ENCODE peak calls at places on chromosome 1, in five cellular contexts. One of them, this sample, is unnamed.

GRCh38 chr1:109491372-109491771 is 2.5 kb upstream of the CYB561D1 start:
- DNase-seq in mesenchymal stem cell: no peak
- DNase-seq in IMR-90: no peak
- DNase-seq in H9: no peak
- DNase-seq in neuronal stem cell: no peak
- DNase-seq in this sample: no peak

GRCh38 chr1:56478734-56479133 is 100.6 kb downstream of the PLPP3 start:
- DNase-seq in mesenchymal stem cell: no peak
- DNase-seq in IMR-90: no peak
- DNase-seq in H9: no peak
- DNase-seq in neuronal stem cell: no peak
- DNase-seq in this sample: no peak

GRCh38 chr1:246377606-246378005 is 129.5 kb downstream of the SMYD3 start:
- DNase-seq in mesenchymal stem cell: no peak
- DNase-seq in IMR-90: no peak
- DNase-seq in H9: no peak
- DNase-seq in neuronal stem cell: no peak
- DNase-seq in this sample: no peak

GRCh38 chr1:1842360-1843146 is 48.3 kb downstream of the GNB1 start:
- DNase-seq in mesenchymal stem cell: no peak
- DNase-seq in IMR-90: no peak
- DNase-seq in H9: no peak
- DNase-seq in neuronal stem cell: no peak
- DNase-seq in this sample: no peak

GRCh38 chr1:70358921-70359564 is 4.5 kb upstream of the ANKRD13C start:
- DNase-seq in mesenchymal stem cell: no peak
- DNase-seq in IMR-90: peak; percentile 46
- DNase-seq in H9: no peak
- DNase-seq in neuronal stem cell: no peak
- DNase-seq in this sample: no peak

GRCh38 chr1:169899519-169900217 is 6.0 kb upstream of the SCYL3 start:
- DNase-seq in mesenchymal stem cell: no peak
- DNase-seq in IMR-90: no peak
- DNase-seq in H9: no peak
- DNase-seq in neuronal stem cell: no peak
- DNase-seq in this sample: no peak

GRCh38 chr1:180560200-180560867 is 1.6 kb downstream of the OVAAL start:
- DNase-seq in mesenchymal stem cell: no peak
- DNase-seq in IMR-90: no peak
- DNase-seq in H9: no peak
- DNase-seq in neuronal stem cell: no peak
- DNase-seq in this sample: no peak

GRCh38 chr1:47881505-47882442 is 115.4 kb downstream of the TRABD2B start:
- DNase-seq in mesenchymal stem cell: peak; percentile 38
- DNase-seq in IMR-90: peak; percentile 33
- DNase-seq in H9: no peak
- DNase-seq in neuronal stem cell: no peak
- DNase-seq in this sample: no peak

GRCh38 chr1:54429838-54430237 is 23.6 kb upstream of the SSBP3 start:
- DNase-seq in mesenchymal stem cell: no peak
- DNase-seq in IMR-90: no peak
- DNase-seq in H9: no peak
- DNase-seq in neuronal stem cell: no peak
- DNase-seq in this sample: no peak

GRCh38 chr1:110393691-110394564 is 3.1 kb upstream of the SLC16A4 start:
- DNase-seq in mesenchymal stem cell: peak; percentile 91
- DNase-seq in IMR-90: peak; percentile 92
- DNase-seq in H9: no peak
- DNase-seq in neuronal stem cell: no peak
- DNase-seq in this sample: peak; percentile 98

GRCh38 chr1:6954596-6954995 is 169.3 kb downstream of the CAMTA1 start:
- DNase-seq in mesenchymal stem cell: no peak
- DNase-seq in IMR-90: no peak
- DNase-seq in H9: no peak
- DNase-seq in neuronal stem cell: no peak
- DNase-seq in this sample: no peak

GRCh38 chr1:212699104-212699838 is 369 bp downstream of the BATF3 start:
- DNase-seq in mesenchymal stem cell: peak; percentile 65
- DNase-seq in IMR-90: peak; percentile 32
- DNase-seq in H9: peak; percentile 84
- DNase-seq in neuronal stem cell: no peak
- DNase-seq in this sample: peak; percentile 70

GRCh38 chr1:2934642-2935081 is 86.6 kb upstream of the ACTRT2 start:
- DNase-seq in mesenchymal stem cell: no peak
- DNase-seq in IMR-90: no peak
- DNase-seq in H9: no peak
- DNase-seq in neuronal stem cell: no peak
- DNase-seq in this sample: no peak

GRCh38 chr1:27520651-27521050 is 30.7 kb upstream of the WASF2 start:
- DNase-seq in mesenchymal stem cell: no peak
- DNase-seq in IMR-90: no peak
- DNase-seq in H9: no peak
- DNase-seq in neuronal stem cell: no peak
- DNase-seq in this sample: no peak

GRCh38 chr1:101388904-101389546 is 152.2 kb downstream of the S1PR1 start:
- DNase-seq in mesenchymal stem cell: peak; percentile 55
- DNase-seq in IMR-90: peak; percentile 3
- DNase-seq in H9: no peak
- DNase-seq in neuronal stem cell: no peak
- DNase-seq in this sample: no peak

DNA sequence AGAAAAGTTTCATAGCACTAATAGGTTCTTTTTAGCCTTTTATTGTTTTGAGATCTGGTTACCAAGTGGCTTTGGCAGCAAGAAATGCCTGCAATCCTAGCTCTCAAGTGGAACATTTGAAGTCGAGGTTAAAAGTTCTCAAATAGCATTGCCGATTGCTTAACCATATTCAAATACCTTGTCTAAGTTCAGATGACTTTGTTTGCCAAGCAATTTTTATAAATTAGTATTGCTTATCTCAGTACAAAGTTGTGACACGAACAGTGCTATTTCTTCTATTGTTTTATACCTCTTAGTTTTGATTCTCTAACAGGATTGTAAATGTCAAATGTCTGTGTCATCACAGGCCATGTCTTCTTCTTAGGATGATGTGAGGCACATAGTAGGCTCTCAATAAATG is 633.3 kb downstream of the PTPRC start:
- DNase-seq in mesenchymal stem cell: peak; percentile 70
- DNase-seq in IMR-90: peak; percentile 74
- DNase-seq in H9: no peak
- DNase-seq in neuronal stem cell: no peak
- DNase-seq in this sample: no peak
- H2AFZ ChIP-seq in mesenchymal stem cell: no peak overlapping the region
- H2AFZ ChIP-seq in IMR-90: no peak overlapping the region
- H2AFZ ChIP-seq in H9: no peak overlapping the region
- H2AFZ ChIP-seq in neuronal stem cell: no peak overlapping the region
- H2AFZ ChIP-seq in this sample: no peak overlapping the region

GRCh38 chr1:145961109-145961424 is 3.2 kb upstream of the LIX1L start:
- DNase-seq in mesenchymal stem cell: no peak
- DNase-seq in IMR-90: no peak
- DNase-seq in H9: no peak
- DNase-seq in neuronal stem cell: no peak
- DNase-seq in this sample: no peak
- H3K4me1 ChIP-seq in mesenchymal stem cell: peaks cover 26% of the 10 kb centered on the region
- H3K4me1 ChIP-seq in IMR-90: peaks cover 28% of the 10 kb centered on the region
- H3K4me1 ChIP-seq in H9: peaks cover 2% of the 10 kb centered on the region
- H3K4me1 ChIP-seq in neuronal stem cell: peaks cover 44% of the 10 kb centered on the region
- H3K4me1 ChIP-seq in this sample: peaks cover 16% of the 10 kb centered on the region

GRCh38 chr1:184050631-184051030 is 899 bp upstream of the TSEN15 start:
- DNase-seq in mesenchymal stem cell: no peak
- DNase-seq in IMR-90: no peak
- DNase-seq in H9: no peak
- DNase-seq in neuronal stem cell: no peak
- DNase-seq in this sample: no peak
- H4K8ac ChIP-seq in mesenchymal stem cell: peak overlapping the region; percentile 99
- H4K8ac ChIP-seq in IMR-90: peak overlapping the region; percentile 96
- H4K8ac ChIP-seq in H9: no peak overlapping the region
- H4K8ac ChIP-seq in neuronal stem cell: no peak overlapping the region
- H4K8ac ChIP-seq in this sample: peak overlapping the region; percentile 100

GRCh38 chr1:237664327-237664726 is 226.4 kb downstream of the ZP4 start:
- DNase-seq in mesenchymal stem cell: no peak
- DNase-seq in IMR-90: no peak
- DNase-seq in H9: no peak
- DNase-seq in neuronal stem cell: no peak
- DNase-seq in this sample: peak; percentile 61
- H2AFZ ChIP-seq in mesenchymal stem cell: no peak overlapping the region
- H2AFZ ChIP-seq in IMR-90: no peak overlapping the region
- H2AFZ ChIP-seq in H9: no peak overlapping the region
- H2AFZ ChIP-seq in neuronal stem cell: no peak overlapping the region
- H2AFZ ChIP-seq in this sample: no peak overlapping the region

GRCh38 chr1:154860154-154860870 is 9.8 kb downstream of the KCNN3 start:
- DNase-seq in mesenchymal stem cell: no peak
- DNase-seq in IMR-90: no peak
- DNase-seq in H9: no peak
- DNase-seq in neuronal stem cell: no peak
- DNase-seq in this sample: no peak
- H3K4me1 ChIP-seq in mesenchymal stem cell: peaks cover 9% of the 10 kb centered on the region
- H3K4me1 ChIP-seq in IMR-90: peaks cover 15% of the 10 kb centered on the region
- H3K4me1 ChIP-seq in H9: peaks cover 3% of the 10 kb centered on the region
- H3K4me1 ChIP-seq in neuronal stem cell: peaks cover 20% of the 10 kb centered on the region
- H3K4me1 ChIP-seq in this sample: no peaks in the 10 kb centered on the region

GRCh38 chr1:91428182-91428798 is 23.7 kb upstream of the HFM1 start:
- DNase-seq in mesenchymal stem cell: no peak
- DNase-seq in IMR-90: no peak
- DNase-seq in H9: peak; percentile 76
- DNase-seq in neuronal stem cell: peak; percentile 17
- DNase-seq in this sample: no peak
- H4K8ac ChIP-seq in mesenchymal stem cell: no peak overlapping the region
- H4K8ac ChIP-seq in IMR-90: no peak overlapping the region
- H4K8ac ChIP-seq in H9: no peak overlapping the region
- H4K8ac ChIP-seq in neuronal stem cell: no peak overlapping the region
- H4K8ac ChIP-seq in this sample: no peak overlapping the region

GRCh38 chr1:41673355-41673754 is 188.9 kb upstream of the EDN2 start:
- DNase-seq in mesenchymal stem cell: no peak
- DNase-seq in IMR-90: peak; percentile 64
- DNase-seq in H9: no peak
- DNase-seq in neuronal stem cell: no peak
- DNase-seq in this sample: no peak
- H2AFZ ChIP-seq in mesenchymal stem cell: no peak overlapping the region
- H2AFZ ChIP-seq in IMR-90: peak overlapping the region; percentile 6
- H2AFZ ChIP-seq in H9: no peak overlapping the region
- H2AFZ ChIP-seq in neuronal stem cell: no peak overlapping the region
- H2AFZ ChIP-seq in this sample: no peak overlapping the region

DNA sequence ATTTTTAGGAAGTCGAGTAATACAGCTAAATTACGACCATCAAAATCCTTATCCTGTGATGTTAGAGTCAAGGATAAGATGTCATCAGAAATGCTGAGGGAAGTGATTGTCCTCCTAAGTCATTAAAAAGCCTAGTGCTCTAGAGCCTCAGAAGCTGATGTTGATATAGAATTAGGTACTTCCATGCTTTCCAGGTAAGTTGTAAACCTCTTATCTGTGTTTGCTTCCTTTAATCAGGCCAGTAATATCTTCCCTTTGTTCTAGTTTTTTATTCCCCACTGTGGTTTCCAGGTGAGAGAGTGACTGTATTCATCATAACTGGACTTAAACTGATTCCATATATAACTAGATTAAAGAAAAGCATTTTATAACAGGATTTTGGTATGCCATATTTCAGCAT is 44.4 kb downstream of the SMG7 start:
- DNase-seq in mesenchymal stem cell: no peak
- DNase-seq in IMR-90: no peak
- DNase-seq in H9: no peak
- DNase-seq in neuronal stem cell: no peak
- DNase-seq in this sample: no peak
- H3K4me1 ChIP-seq in mesenchymal stem cell: no peaks in the 10 kb centered on the region
- H3K4me1 ChIP-seq in IMR-90: peaks cover 4% of the 10 kb centered on the region
- H3K4me1 ChIP-seq in H9: no peaks in the 10 kb centered on the region
- H3K4me1 ChIP-seq in neuronal stem cell: no peaks in the 10 kb centered on the region
- H3K4me1 ChIP-seq in this sample: no peaks in the 10 kb centered on the region

This sample was measured in trophoblast cell.